ENCODE peak calls at places on chromosomes 16 and 17, in six cellular contexts. Y is left ventricle myocardium inferior, K is Peyer's patch, U is pancreas, B is stomach, C is IMR-90. H is an unnamed sample.

GRCh38 chr16:35596467-35596866 is 2137.1 kb downstream of the TP53TG3F start:
- DNase-seq in U (no peak), B (no peak), K (no peak), Y (no peak), C (no peak), H (no peak)

GRCh38 chr16:89915303-89916232 is 3.1 kb upstream of the MC1R start:
- DNase-seq in B (no peak), C (no peak), U (peak; percentile 60), K (no peak), Y (no peak), H (no peak)

GRCh38 chr16:85891776-85892166 is 7.2 kb upstream of the IRF8 start:
- DNase-seq in C (no peak), B (no peak), K (no peak), Y (no peak), U (no peak), H (no peak)

GRCh38 chr16:72560617-72561016 is 388.7 kb upstream of the PMFBP1 start:
- DNase-seq in K (no peak), C (no peak), U (no peak), Y (no peak), B (no peak), H (no peak)

GRCh38 chr16:10608687-10609409 is 28.4 kb upstream of the EMP2 start:
- DNase-seq in K (no peak), B (no peak), U (no peak), C (no peak), Y (peak; percentile 29), H (no peak)

GRCh38 chr16:88759245-88759975 is 25.6 kb downstream of the PIEZO1 start:
- DNase-seq in K (peak; percentile 64), C (peak; percentile 49), Y (no peak), U (no peak), B (peak; percentile 55), H (no peak)

GRCh38 chr17:40942553-40942952 is 5.1 kb upstream of the KRT23 start:
- DNase-seq in K (no peak), B (no peak), C (no peak), Y (no peak), U (no peak), H (no peak)

GRCh38 chr16:85327731-85328664 is 215.7 kb upstream of the CIBAR2 start:
- DNase-seq in C (no peak), K (no peak), Y (no peak), U (no peak), B (no peak), H (no peak)

GRCh38 chr16:69741951-69742904 is 12.5 kb downstream of the NOB1 start:
- DNase-seq in B (peak; percentile 90), U (peak; percentile 88), K (peak; percentile 30), C (peak; percentile 16), Y (peak; percentile 83), H (peak; percentile 86)

GRCh38 chr16:57529324-57530103 is 6.9 kb downstream of the CCDC102A start:
- DNase-seq in K (no peak), B (no peak), Y (peak; percentile 7), U (no peak), C (no peak), H (peak; percentile 30)

GRCh38 chr17:17221329-17221728 is 15.2 kb upstream of the PLD6 start:
- DNase-seq in U (peak; percentile 32), C (no peak), K (no peak), Y (no peak), B (no peak), H (no peak)

GRCh38 chr17:60154616-60155426 is 5.0 kb downstream of the CA4 start:
- DNase-seq in Y (no peak), U (no peak), K (no peak), C (peak; percentile 68), B (peak; percentile 73), H (peak; percentile 45)

GRCh38 chr16:1098266-1098991 is 2.4 kb upstream of the C1QTNF8 start:
- DNase-seq in U (no peak), Y (peak; percentile 50), C (no peak), K (no peak), B (no peak), H (peak; percentile 67)

GRCh38 chr16:26158142-26158759 is 466.5 kb downstream of the HS3ST4 start:
- DNase-seq in K (no peak), U (no peak), B (no peak), Y (no peak), C (no peak), H (no peak)

GRCh38 chr17:47810200-47810821 is 11.3 kb downstream of the OSBPL7 start:
- DNase-seq in C (peak; percentile 87), B (peak; percentile 82), Y (no peak), U (peak; percentile 93), K (no peak), H (no peak)

GRCh38 chr17:29155235-29155965 is 24.8 kb downstream of the MYO18A start:
- DNase-seq in Y (no peak), U (no peak), C (peak; percentile 61), K (no peak), B (peak; percentile 65), H (no peak)

GRCh38 chr17:51119415-51120356 is 982 bp downstream of the SPAG9 start:
- DNase-seq in C (peak; percentile 46), K (peak; percentile 47), U (peak; percentile 85), Y (peak; percentile 41), B (peak; percentile 44), H (peak; percentile 48)

GRCh38 chr17:17491546-17491988 is 4.6 kb downstream of the RASD1 start:
- DNase-seq in B (no peak), C (no peak), Y (no peak), U (peak; percentile 20), K (no peak), H (no peak)

GRCh38 chr16:74026373-74027281 is 270.0 kb upstream of the PSMD7 start:
- DNase-seq in Y (no peak), U (no peak), B (no peak), C (no peak), K (no peak), H (no peak)

GRCh38 chr17:76414334-76415295 is 30.2 kb downstream of the SPHK1 start:
- DNase-seq in U (peak; percentile 91), B (peak; percentile 79), K (no peak), Y (peak; percentile 89), C (peak; percentile 69), H (peak; percentile 61)

GRCh38 chr17:78127240-78127887 is 1.2 kb downstream of the TMC6 start:
- DNase-seq in K (peak; percentile 82), Y (peak; percentile 78), C (no peak), U (peak; percentile 89), B (peak; percentile 57), H (peak; percentile 82)

DNA sequence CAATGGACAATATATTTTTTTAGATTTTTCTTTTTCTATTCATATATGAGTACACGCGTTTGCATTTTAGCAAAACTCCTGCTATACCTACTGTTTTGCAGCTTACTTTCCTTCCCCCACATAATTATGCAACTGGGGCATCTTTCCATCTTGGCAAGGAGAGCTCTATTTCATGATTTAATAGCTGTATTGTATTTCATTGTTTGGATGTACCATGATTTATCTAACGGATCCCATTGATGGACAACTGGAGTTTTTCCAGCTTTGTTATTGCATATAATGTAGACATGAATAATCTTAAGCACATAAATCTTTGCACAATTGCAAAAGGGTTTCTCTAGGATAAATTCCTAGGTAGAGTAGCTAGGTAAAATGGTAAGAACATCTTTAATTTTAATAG is 133.9 kb downstream of the PITPNC1 start:
- DNase-seq in U (no peak), K (no peak), Y (no peak), B (no peak), C (no peak), H (no peak)
- H3K27me3 ChIP-seq in U (no peaks in the 10 kb centered on the region), K (no peaks in the 10 kb centered on the region), Y (no peaks in the 10 kb centered on the region), B (no peaks in the 10 kb centered on the region), C (no peaks in the 10 kb centered on the region), H (no peaks in the 10 kb centered on the region)

GRCh38 chr16:8868272-8869211 is at the start of gene CARHSP1:
- DNase-seq in C (peak; percentile 79), B (peak; percentile 89), U (peak; percentile 93), Y (peak; percentile 88), K (peak; percentile 81), H (peak; percentile 91)
- H3K4me1 ChIP-seq in C (peaks cover 14% of the 10 kb centered on the region), B (peaks cover 58% of the 10 kb centered on the region), U (peaks cover 11% of the 10 kb centered on the region), Y (peaks cover 58% of the 10 kb centered on the region), K (peaks cover 4% of the 10 kb centered on the region), H (peaks cover 6% of the 10 kb centered on the region)

GRCh38 chr16:66930189-66930588 is 4.0 kb downstream of the CIAO2B start:
- DNase-seq in B (peak; percentile 55), C (peak; percentile 85), U (peak; percentile 37), K (no peak), Y (no peak), H (peak; percentile 85)

GRCh38 chr16:66926171-66926570 is 836 bp upstream of the RRAD start:
- DNase-seq in U (peak; percentile 52), B (peak; percentile 40), C (no peak), Y (peak; percentile 74), K (no peak), H (peak; percentile 67)

GRCh38 chr16:66927012-66927436 is 1.7 kb upstream of the RRAD start:
- DNase-seq in Y (peak; percentile 54), C (peak; percentile 88), U (peak; percentile 25), B (no peak), K (no peak), H (no peak)

GRCh38 chr16:66927918-66928649 is 2.7 kb upstream of the RRAD start:
- DNase-seq in U (peak; percentile 23), Y (no peak), B (no peak), K (no peak), C (peak; percentile 50), H (peak; percentile 92)

DNA sequence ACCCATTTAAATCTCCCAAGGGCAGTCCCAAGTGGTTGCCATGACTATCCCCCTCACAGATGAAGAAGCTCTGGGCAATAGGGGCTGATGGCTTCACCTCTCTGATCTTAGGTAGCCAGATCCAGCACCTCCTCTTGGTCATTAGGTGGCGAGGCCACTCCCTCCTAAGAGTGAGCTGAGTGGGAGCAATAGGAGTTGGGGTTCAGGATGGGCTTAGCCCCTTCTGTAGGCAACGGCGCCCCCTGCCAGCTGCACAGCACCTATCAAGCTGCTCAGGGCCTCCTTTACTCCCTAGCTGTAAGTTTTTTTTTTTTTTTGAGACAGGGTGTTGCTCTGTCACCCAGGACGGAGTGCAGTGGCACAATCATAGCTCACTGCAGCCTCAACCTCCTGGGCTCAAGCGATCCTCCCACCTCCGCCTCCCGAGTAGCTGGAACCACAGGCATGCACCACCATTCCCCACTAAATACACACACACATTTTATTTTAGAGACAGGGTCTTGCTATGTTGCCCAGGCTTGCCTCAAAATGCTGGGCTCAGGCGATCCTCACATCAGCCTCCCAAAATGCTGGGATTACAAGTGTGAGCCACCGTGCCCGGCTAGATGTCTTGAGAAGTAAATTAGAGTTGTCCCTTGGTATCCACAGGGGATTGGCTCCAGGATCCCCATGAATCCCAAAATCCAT is 3.5 kb upstream of the RRAD start:
- DNase-seq in B (no peak), Y (no peak), U (peak; percentile 31), K (no peak), C (peak; percentile 35), H (peak; percentile 52)
- TF ChIP-seq CTCF in B (peak; percentile 13), Y (peak; percentile 49), U (no peak), K (no peak), C (peak; percentile 51), H (peak; percentile 27)

GRCh38 chr16:13402601-13403000 is 501.2 kb downstream of the SHISA9 start:
- DNase-seq in U (no peak), B (no peak), Y (no peak), K (no peak), C (no peak), H (no peak)

GRCh38 chr16:13392341-13392740 is 490.9 kb downstream of the SHISA9 start:
- DNase-seq in B (no peak), K (no peak), U (no peak), C (no peak), Y (no peak), H (no peak)

GRCh38 chr16:13393816-13394215 is 492.4 kb downstream of the SHISA9 start:
- DNase-seq in K (no peak), Y (no peak), C (no peak), B (no peak), U (no peak), H (no peak)

GRCh38 chr16:13401631-13402030 is 500.2 kb downstream of the SHISA9 start:
- DNase-seq in K (no peak), B (no peak), U (no peak), Y (no peak), C (no peak), H (no peak)

GRCh38 chr16:13397126-13397525 is 495.7 kb downstream of the SHISA9 start:
- DNase-seq in C (no peak), U (no peak), Y (no peak), K (no peak), B (no peak), H (no peak)
- H3K27me3 ChIP-seq in C (no peaks in the 10 kb centered on the region), U (no peaks in the 10 kb centered on the region), Y (peaks cover 3% of the 10 kb centered on the region), K (no peaks in the 10 kb centered on the region), B (no peaks in the 10 kb centered on the region), H (no peaks in the 10 kb centered on the region)